ENCODE peak calls at places on chromosomes 11 and 22, in ten cellular contexts. U, F, E, S, K, Y, A, C, D and T are unnamed samples.
A peak's percentile ranks its signal among the peaks of the same experiment; 100 is the strongest.

GRCh38 chr11:118028626-118029025 is 42.4 kb downstream of the IL10RA start:
- DNase-seq in A (no peak), C (no peak), Y (no peak), U (no peak), E (no peak), K (no peak), D (no peak), S (no peak), F (no peak), T (no peak)

GRCh38 chr22:47299211-47299878 is 536.9 kb downstream of the TBC1D22A start:
- DNase-seq in F (no peak), D (no peak), K (no peak), Y (no peak), S (no peak), E (no peak), C (no peak), U (no peak), A (no peak), T (no peak)

GRCh38 chr11:72930011-72930410 is 115.8 kb downstream of the ATG16L2 start:
- DNase-seq in F (peak; percentile 60), S (no peak), C (no peak), U (no peak), K (no peak), D (peak; percentile 28), E (no peak), A (no peak), Y (no peak), T (no peak)

GRCh38 chr11:67408437-67409200 is 4.7 kb downstream of the TBC1D10C start:
- DNase-seq in K (no peak), U (no peak), D (no peak), A (no peak), C (no peak), F (no peak), E (no peak), S (peak; percentile 79), Y (no peak), T (no peak)

GRCh38 chr11:100576044-100577021 is 110.8 kb upstream of the ARHGAP42 start:
- DNase-seq in A (peak; percentile 14), Y (no peak), E (peak; percentile 71), K (peak; percentile 61), D (peak; percentile 32), F (peak; percentile 42), U (no peak), C (no peak), S (no peak), T (peak; percentile 50)

GRCh38 chr11:130798280-130798679 is 118.0 kb downstream of the SNX19 start:
- DNase-seq in E (no peak), Y (no peak), F (no peak), D (peak; percentile 91), U (peak; percentile 72), S (no peak), C (no peak), K (no peak), A (peak; percentile 98), T (peak; percentile 78)

GRCh38 chr22:28873183-28873964 is 10.0 kb upstream of the ZNRF3 start:
- DNase-seq in U (no peak), A (no peak), F (no peak), D (no peak), Y (no peak), K (no peak), E (no peak), C (no peak), S (no peak), T (no peak)

GRCh38 chr11:134332189-134332631 is 422 bp downstream of the GLB1L2 start:
- DNase-seq in Y (no peak), S (peak; percentile 85), U (no peak), D (no peak), E (no peak), A (no peak), C (no peak), K (no peak), F (peak; percentile 49), T (no peak)

GRCh38 chr11:111537336-111537860 is 3.1 kb upstream of the LAYN start:
- DNase-seq in D (no peak), Y (no peak), C (no peak), S (no peak), F (no peak), A (no peak), K (no peak), E (no peak), U (no peak), T (no peak)

GRCh38 chr11:43975631-43976030 is 33.2 kb downstream of the C11orf96 start:
- DNase-seq in A (no peak), D (no peak), Y (no peak), K (no peak), C (no peak), E (no peak), F (no peak), U (no peak), S (no peak), T (no peak)

GRCh38 chr11:44275961-44276550 is 33.9 kb downstream of the ALX4 start:
- DNase-seq in U (no peak), K (no peak), S (peak; percentile 57), C (no peak), Y (no peak), A (no peak), F (no peak), D (no peak), E (no peak), T (no peak)

GRCh38 chr11:32635819-32636218 is 52.2 kb downstream of the EIF3M start:
- DNase-seq in E (no peak), S (no peak), K (no peak), C (no peak), U (no peak), A (no peak), D (no peak), Y (no peak), F (no peak), T (no peak)

GRCh38 chr11:72848846-72849466 is 34.7 kb downstream of the ATG16L2 start:
- DNase-seq in E (peak; percentile 57), K (no peak), D (no peak), C (no peak), Y (no peak), A (no peak), F (peak; percentile 54), U (no peak), S (no peak), T (no peak)

GRCh38 chr11:127018683-127019279 is 18.2 kb upstream of the KIRREL3 start:
- DNase-seq in E (no peak), F (no peak), Y (no peak), S (no peak), C (no peak), U (no peak), D (no peak), K (no peak), A (no peak), T (no peak)

GRCh38 chr11:121421149-121421906 is 30.8 kb upstream of the SORL1 start:
- DNase-seq in E (no peak), K (no peak), A (no peak), D (no peak), S (no peak), C (no peak), U (no peak), F (no peak), Y (no peak), T (no peak)